ENCODE peak calls at places on chromosomes 6 and 20, in nine cellular contexts. B, M, E, S, Y, I, G, K and D are unnamed samples.
A peak's percentile ranks its signal among the peaks of the same experiment; 100 is the strongest.

GRCh38 chr6:100101656-100102055 is 107.6 kb upstream of the MCHR2 start:
- DNase-seq in M (no peak), Y (no peak), B (no peak), I (no peak), E (no peak), S (no peak), K (no peak), G (no peak), D (no peak)

GRCh38 chr6:165931675-165932074 is 236.0 kb downstream of the TBXT start:
- DNase-seq in E (no peak), S (no peak), G (no peak), Y (no peak), I (no peak), M (no peak), B (no peak), K (no peak), D (no peak)

GRCh38 chr6:143027058-143027457 is 33.6 kb upstream of the AIG1 start:
- DNase-seq in K (no peak), Y (no peak), I (peak; percentile 21), S (peak; percentile 38), M (peak; percentile 56), B (peak; percentile 52), E (peak; percentile 33), G (peak; percentile 19), D (no peak)

GRCh38 chr20:16528078-16528477 is 45.2 kb downstream of the KIF16B start:
- DNase-seq in K (no peak), Y (no peak), S (peak; percentile 80), E (peak; percentile 85), I (peak; percentile 94), B (no peak), M (no peak), G (peak; percentile 85), D (peak; percentile 84)

GRCh38 chr6:30891816-30892553 is 7.7 kb downstream of the DDR1 start:
- DNase-seq in Y (no peak), G (no peak), K (no peak), E (no peak), M (no peak), S (no peak), I (no peak), B (no peak), D (no peak)

GRCh38 chr6:54299542-54300269 is 8.5 kb upstream of the TINAG start:
- DNase-seq in S (no peak), G (no peak), I (peak; percentile 18), E (no peak), K (no peak), B (no peak), M (no peak), Y (no peak), D (no peak)

GRCh38 chr20:38094968-38095689 is 61.6 kb downstream of the RPRD1B start:
- DNase-seq in I (peak; percentile 42), K (no peak), Y (no peak), B (peak; percentile 39), M (peak; percentile 45), E (no peak), S (no peak), G (no peak), D (no peak)

GRCh38 chr6:44074383-44075136 is 52.7 kb downstream of the MRPL14 start:
- DNase-seq in Y (peak; percentile 86), S (peak; percentile 78), M (peak; percentile 88), G (peak; percentile 82), K (peak; percentile 64), I (peak; percentile 85), B (peak; percentile 83), E (peak; percentile 69), D (no peak)

GRCh38 chr6:150620763-150621162 is 21.1 kb downstream of the PLEKHG1 start:
- DNase-seq in G (no peak), K (no peak), M (no peak), B (no peak), E (no peak), Y (no peak), I (no peak), S (no peak), D (no peak)

GRCh38 chr6:27608916-27609883 is 136.3 kb upstream of the ZNF184 start:
- DNase-seq in I (peak; percentile 70), G (peak; percentile 69), M (peak; percentile 83), K (peak; percentile 49), Y (no peak), B (peak; percentile 53), S (peak; percentile 61), E (peak; percentile 41), D (no peak)
- H3K4me3 ChIP-seq in I (no peak overlapping the region), G (no peak overlapping the region), M (no peak overlapping the region), K (no peak overlapping the region), Y (no peak overlapping the region), B (no peak overlapping the region), S (no peak overlapping the region), E (no peak overlapping the region), D (no peak overlapping the region)

GRCh38 chr20:22582386-22582959 is 1.9 kb downstream of the FOXA2 start:
- DNase-seq in B (no peak), E (no peak), M (no peak), K (no peak), S (no peak), Y (no peak), I (no peak), G (no peak), D (no peak)

GRCh38 chr20:22581437-22582385 is 2.7 kb downstream of the FOXA2 start:
- DNase-seq in E (no peak), I (no peak), G (no peak), S (no peak), Y (no peak), K (no peak), M (no peak), B (no peak), D (no peak)

GRCh38 chr20:22584630-22584921 is 204 bp upstream of the FOXA2 start:
- DNase-seq in Y (no peak), B (no peak), G (no peak), K (no peak), E (peak; percentile 90), I (no peak), S (peak; percentile 70), M (no peak), D (no peak)

GRCh38 chr20:22583773-22584629 is at the start of gene FOXA2:
- DNase-seq in G (peak; percentile 3), I (no peak), Y (no peak), K (peak; percentile 90), S (peak; percentile 93), B (no peak), M (no peak), E (peak; percentile 82), D (no peak)

DNA sequence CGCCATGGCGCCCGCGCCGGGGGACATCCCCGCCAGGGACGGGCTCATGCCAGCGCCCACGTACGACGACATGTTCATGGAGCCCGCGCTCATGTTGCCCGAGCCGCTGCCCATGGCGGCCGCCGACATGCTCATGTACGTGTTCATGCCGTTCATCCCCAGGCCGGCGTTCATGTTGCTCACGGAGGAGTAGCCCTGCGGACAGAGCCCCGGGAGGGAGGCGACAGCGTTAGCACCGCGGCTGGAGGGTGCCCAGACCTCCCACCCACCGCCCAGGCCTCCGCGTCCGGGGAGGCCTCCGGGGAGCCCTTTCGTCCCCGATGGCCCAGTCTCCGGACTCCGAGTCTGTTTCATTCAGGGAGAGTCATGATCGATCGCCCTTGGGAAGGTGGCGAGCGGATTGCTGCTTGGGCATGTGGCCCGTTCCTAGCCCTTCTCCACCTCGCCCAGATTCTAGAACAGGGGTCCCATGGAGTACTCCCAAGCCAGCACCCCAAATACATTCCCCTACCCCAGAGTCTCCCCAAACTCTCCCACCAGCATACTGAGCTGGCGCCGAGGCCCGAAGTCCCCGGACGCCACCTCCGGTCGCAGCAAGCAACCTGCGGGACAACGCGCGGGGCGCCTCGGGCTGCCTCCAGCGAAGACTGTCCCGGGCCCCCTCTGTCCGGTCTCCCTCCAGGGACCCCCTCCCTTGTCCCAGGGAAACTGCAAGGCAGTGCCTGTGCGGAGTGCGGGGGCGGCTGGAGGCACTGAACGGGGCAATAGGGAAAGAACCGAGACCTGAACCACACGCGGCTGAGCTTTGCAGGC is 1.2 kb downstream of the FOXA2 start:
- DNase-seq in G (no peak), E (no peak), K (no peak), B (no peak), S (peak; percentile 36), M (no peak), I (no peak), Y (no peak), D (no peak)
- H3K4me3 ChIP-seq in G (no peak overlapping the region), E (peak overlapping the region; percentile 47), K (peak overlapping the region; percentile 65), B (no peak overlapping the region), S (peak overlapping the region; percentile 97), M (no peak overlapping the region), I (peak overlapping the region; percentile 49), Y (peak overlapping the region; percentile 25), D (peak overlapping the region; percentile 18)

GRCh38 chr6:46010270-46010669 is 5.4 kb downstream of the CLIC5 start:
- DNase-seq in G (no peak), K (no peak), I (no peak), Y (no peak), B (no peak), E (no peak), S (no peak), M (no peak), D (no peak)

GRCh38 chr6:46014054-46014453 is 1.6 kb downstream of the CLIC5 start:
- DNase-seq in K (no peak), E (no peak), S (no peak), M (no peak), G (no peak), B (no peak), Y (no peak), I (no peak), D (no peak)

GRCh38 chr6:46013639-46014038 is 2.0 kb downstream of the CLIC5 start:
- DNase-seq in B (no peak), Y (no peak), E (no peak), M (no peak), I (no peak), K (no peak), S (no peak), G (no peak), D (no peak)

GRCh38 chr6:46010771-46011170 is 4.9 kb downstream of the CLIC5 start:
- DNase-seq in Y (no peak), E (no peak), M (no peak), G (no peak), B (no peak), I (no peak), S (no peak), K (no peak), D (no peak)

DNA sequence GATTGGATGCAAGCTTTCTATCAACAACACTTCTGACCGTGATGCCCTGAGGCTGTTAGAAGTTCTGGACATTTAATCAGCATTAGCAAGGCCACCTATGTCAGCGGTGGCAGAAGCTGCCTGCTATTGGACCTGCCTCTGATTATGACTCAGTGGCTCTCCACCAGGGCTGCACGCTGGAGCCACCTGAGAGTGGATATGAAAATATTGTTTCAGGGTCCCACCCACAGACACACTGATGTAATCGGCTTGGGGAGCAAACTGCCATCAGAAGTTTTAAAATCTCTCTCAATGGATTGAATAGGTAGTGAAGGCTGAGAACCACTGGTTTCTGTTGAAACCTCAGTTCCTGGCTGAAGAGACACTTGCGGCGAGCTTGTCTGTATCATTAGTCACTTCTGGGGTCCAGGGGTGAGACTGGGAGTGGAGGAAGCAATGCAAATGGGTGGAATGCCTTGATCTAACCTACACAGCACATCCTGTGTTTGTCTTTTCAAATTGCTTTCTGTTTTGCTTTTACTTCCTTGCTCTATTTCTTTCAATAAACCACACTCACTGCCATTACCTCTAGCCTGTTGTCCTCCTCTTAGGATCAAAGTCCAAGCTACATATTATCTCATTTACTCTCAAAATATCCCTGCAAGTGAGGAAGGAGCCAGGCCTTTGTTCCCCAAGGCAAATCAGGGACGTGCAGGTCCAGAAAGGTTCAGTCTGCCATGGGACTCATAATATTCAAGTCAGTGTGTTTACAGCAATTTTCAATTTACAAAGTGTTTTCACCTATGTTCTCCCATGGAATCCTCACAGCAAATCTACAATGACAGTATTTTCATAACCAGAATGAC is 4.2 kb downstream of the CLIC5 start:
- DNase-seq in Y (no peak), G (peak; percentile 39), I (peak; percentile 33), E (peak; percentile 64), B (no peak), S (peak; percentile 34), M (no peak), K (no peak), D (no peak)
- H3K4me3 ChIP-seq in Y (no peak overlapping the region), G (no peak overlapping the region), I (no peak overlapping the region), E (no peak overlapping the region), B (no peak overlapping the region), S (no peak overlapping the region), M (no peak overlapping the region), K (no peak overlapping the region), D (no peak overlapping the region)

GRCh38 chr20:35492352-35492751 is 37.0 kb downstream of the CEP250 start:
- DNase-seq in B (no peak), I (no peak), S (no peak), Y (no peak), K (no peak), E (no peak), M (no peak), G (no peak), D (no peak)
- H3K4me3 ChIP-seq in B (no peak overlapping the region), I (no peak overlapping the region), S (no peak overlapping the region), Y (no peak overlapping the region), K (no peak overlapping the region), E (no peak overlapping the region), M (no peak overlapping the region), G (no peak overlapping the region), D (no peak overlapping the region)